ENCODE peak calls at places on chromosomes 3 and 15, in seven cellular contexts. Y is endothelial cell of umbilical vein, L is amniotic stem cell, D is sigmoid colon, P is cardiac fibroblast, R is SW480, B is heart left ventricle. X is an unnamed sample.

GRCh38 chr3:45885979-45886711 is at the start of gene CCR9:
- DNase-seq in Y (no peak), B (no peak), P (no peak), R (no peak), D (no peak), L (no peak), X (no peak)

GRCh38 chr3:127214990-127215389 is 22.1 kb downstream of the PRR23E start:
- DNase-seq in Y (no peak), B (no peak), P (no peak), R (peak; percentile 59), D (no peak), L (no peak), X (no peak)

GRCh38 chr15:77496710-77497107 is 76.0 kb downstream of the HMG20A start:
- DNase-seq in L (peak; percentile 93), Y (peak; percentile 82), R (peak; percentile 61), B (peak; percentile 88), D (peak; percentile 95), P (peak; percentile 99), X (peak; percentile 91)

GRCh38 chr3:66437341-66437929 is 63.4 kb downstream of the LRIG1 start:
- DNase-seq in P (no peak), Y (no peak), R (no peak), D (peak; percentile 53), B (no peak), L (no peak), X (no peak)

GRCh38 chr3:129058441-129059194 is 2.0 kb upstream of the GP9 start:
- DNase-seq in R (no peak), D (no peak), Y (no peak), P (no peak), B (no peak), L (no peak), X (no peak)

GRCh38 chr15:47983533-47983932 is 137.3 kb upstream of the SLC24A5 start:
- DNase-seq in L (no peak), R (no peak), B (no peak), P (no peak), D (no peak), Y (no peak), X (peak; percentile 10)

GRCh38 chr3:182465301-182466185 is 327.8 kb upstream of the ATP11B start:
- DNase-seq in Y (no peak), L (no peak), P (no peak), R (no peak), B (no peak), D (no peak), X (no peak)

GRCh38 chr3:61438253-61439115 is 122.9 kb upstream of the PTPRG start:
- DNase-seq in R (no peak), Y (no peak), L (no peak), P (no peak), B (no peak), D (no peak), X (no peak)

GRCh38 chr3:31341130-31341529 is 191.6 kb upstream of the STT3B start:
- DNase-seq in P (no peak), L (no peak), Y (no peak), B (no peak), D (no peak), R (peak; percentile 26), X (peak; percentile 17)

X was measured in ELR.